ENCODE peak calls at places on chromosomes 12 and 14, in seven cellular contexts. D is kidney epithelial cell; I is CD8-positive, alpha-beta T cell; Y is left lung; K is HCT116; Z is astrocyte of the spinal cord; P is B cell. A is an unnamed sample.

GRCh38 chr12:65742481-65742971 is 81.8 kb upstream of the HMGA2 start:
- DNase-seq in D (no peak), I (no peak), Y (no peak), K (no peak), Z (peak; percentile 65), P (no peak), A (no peak)

GRCh38 chr14:48373993-48374392 is 698.6 kb upstream of the MDGA2 start:
- DNase-seq in D (no peak), I (no peak), Y (no peak), K (no peak), Z (no peak), P (no peak), A (no peak)

GRCh38 chr12:52023182-52023975 is 16.6 kb downstream of the TAMALIN start:
- DNase-seq in D (no peak), I (peak; percentile 81), Y (peak; percentile 99), K (peak; percentile 62), Z (peak; percentile 62), P (peak; percentile 93), A (peak; percentile 96)

GRCh38 chr12:104473374-104473983 is 16.7 kb downstream of the CHST11 start:
- DNase-seq in D (no peak), I (no peak), Y (no peak), K (no peak), Z (no peak), P (peak; percentile 71), A (no peak)

GRCh38 chr12:69243099-69244084 is 4.0 kb downstream of the CPSF6 start:
- DNase-seq in D (no peak), I (no peak), Y (no peak), K (no peak), Z (no peak), P (peak; percentile 28), A (peak; percentile 43)

GRCh38 chr14:32826404-32827082 is 112.1 kb upstream of the NPAS3 start:
- DNase-seq in D (no peak), I (no peak), Y (no peak), K (no peak), Z (peak; percentile 32), P (no peak), A (no peak)

GRCh38 chr14:90987140-90987539 is 73.3 kb downstream of the RPS6KA5 start:
- DNase-seq in D (no peak), I (no peak), Y (no peak), K (no peak), Z (no peak), P (no peak), A (no peak)

GRCh38 chr12:94922561-94922960 is 80.9 kb downstream of the NDUFA12 start:
- DNase-seq in D (no peak), I (no peak), Y (no peak), K (no peak), Z (peak; percentile 12), P (no peak), A (no peak)

GRCh38 chr12:24222968-24223367 is 273.5 kb upstream of the SOX5 start:
- DNase-seq in D (no peak), I (no peak), Y (no peak), K (no peak), Z (peak; percentile 85), P (no peak), A (no peak)

GRCh38 chr12:53816360-53817020 is 64.7 kb upstream of the CISTR start:
- DNase-seq in D (no peak), I (no peak), Y (no peak), K (no peak), Z (no peak), P (no peak), A (no peak)

GRCh38 chr12:26100966-26101744 is 23.7 kb downstream of the BHLHE41 start:
- DNase-seq in D (no peak), I (no peak), Y (no peak), K (no peak), Z (no peak), P (no peak), A (no peak)

GRCh38 chr14:69152181-69152943 is 557 bp downstream of the DCAF5 start:
- DNase-seq in D (no peak), I (peak; percentile 19), Y (peak; percentile 81), K (no peak), Z (peak; percentile 52), P (no peak), A (peak; percentile 55)

GRCh38 chr12:102753802-102754201 is 163.2 kb downstream of the PAH start:
- DNase-seq in D (no peak), I (no peak), Y (no peak), K (no peak), Z (no peak), P (no peak), A (no peak)

GRCh38 chr12:121128908-121129704 is 3.6 kb upstream of the P2RX7 start:
- DNase-seq in D (no peak), I (peak; percentile 54), Y (no peak), K (no peak), Z (peak; percentile 10), P (peak; percentile 85), A (peak; percentile 81)

GRCh38 chr14:32370720-32371119 is 41.6 kb downstream of the AKAP6 start:
- DNase-seq in D (peak; percentile 72), I (no peak), Y (no peak), K (peak; percentile 10), Z (peak; percentile 80), P (no peak), A (no peak)

GRCh38 chr14:68576496-68577244 is 216.2 kb downstream of the ZFP36L1 start:
- DNase-seq in D (peak; percentile 53), I (no peak), Y (no peak), K (peak; percentile 84), Z (peak; percentile 41), P (no peak), A (no peak)

GRCh38 chr14:31449971-31450610 is 7.2 kb downstream of the DTD2 start:
- DNase-seq in D (no peak), I (no peak), Y (no peak), K (peak; percentile 7), Z (peak; percentile 59), P (peak; percentile 32), A (peak; percentile 25)

GRCh38 chr12:54421175-54421872 is 2.3 kb upstream of the ITGA5 start:
- DNase-seq in D (no peak), I (no peak), Y (no peak), K (no peak), Z (peak; percentile 37), P (no peak), A (no peak)

GRCh38 chr12:115078334-115078733 is 394.4 kb upstream of the TBX3 start:
- DNase-seq in D (no peak), I (no peak), Y (no peak), K (no peak), Z (no peak), P (no peak), A (no peak)

GRCh38 chr12:71592841-71593240 is 70.8 kb downstream of the ZFC3H1 start:
- DNase-seq in D (no peak), I (no peak), Y (no peak), K (no peak), Z (no peak), P (no peak), A (no peak)

GRCh38 chr12:51262758-51263177 is 7.4 kb downstream of the SMAGP start:
- DNase-seq in D (no peak), I (no peak), Y (no peak), K (peak; percentile 84), Z (peak; percentile 52), P (peak; percentile 54), A (no peak)

GRCh38 chr12:54428050-54429013 is 9.3 kb upstream of the ITGA5 start:
- DNase-seq in D (no peak), I (no peak), Y (no peak), K (no peak), Z (peak; percentile 74), P (no peak), A (no peak)

GRCh38 chr12:3004655-3005565 is 45.7 kb downstream of the TEAD4 start:
- DNase-seq in D (no peak), I (no peak), Y (no peak), K (no peak), Z (no peak), P (no peak), A (no peak)

GRCh38 chr14:88210426-88210825 is 112.6 kb downstream of the KCNK10 start:
- DNase-seq in D (no peak), I (no peak), Y (no peak), K (no peak), Z (no peak), P (no peak), A (no peak)

GRCh38 chr12:34363050-34363673 is 340.9 kb downstream of the ALG10 start:
- DNase-seq in D (no peak), I (no peak), Y (no peak), K (no peak), Z (no peak), P (no peak), A (no peak)

GRCh38 chr14:62162998-62163589 is 400.9 kb downstream of the SNAPC1 start:
- DNase-seq in D (peak; percentile 7), I (no peak), Y (no peak), K (peak; percentile 23), Z (peak; percentile 53), P (peak; percentile 33), A (peak; percentile 50)

GRCh38 chr14:62168564-62169155 is 406.4 kb downstream of the SNAPC1 start:
- DNase-seq in D (no peak), I (no peak), Y (no peak), K (no peak), Z (no peak), P (no peak), A (no peak)
- TF ChIP-seq CTCF in D (no peak), I (no peak), Y (no peak), K (peak; percentile 17), Z (no peak), P (no peak), A (no peak)

GRCh38 chr14:57182760-57183503 is 85.8 kb downstream of the EXOC5 start:
- DNase-seq in D (no peak), I (no peak), Y (no peak), K (peak; percentile 16), Z (no peak), P (no peak), A (peak; percentile 6)
- TF ChIP-seq CTCF in D (peak; percentile 35), I (no peak), Y (no peak), K (peak; percentile 75), Z (peak; percentile 35), P (no peak), A (peak; percentile 37)

GRCh38 chr12:9032202-9032964 is 43.0 kb downstream of the KLRG1 start:
- DNase-seq in D (no peak), I (no peak), Y (no peak), K (no peak), Z (no peak), P (no peak), A (no peak)
- TF ChIP-seq CTCF in D (no peak), I (no peak), Y (no peak), K (no peak), Z (no peak), P (no peak), A (no peak)

DNA sequence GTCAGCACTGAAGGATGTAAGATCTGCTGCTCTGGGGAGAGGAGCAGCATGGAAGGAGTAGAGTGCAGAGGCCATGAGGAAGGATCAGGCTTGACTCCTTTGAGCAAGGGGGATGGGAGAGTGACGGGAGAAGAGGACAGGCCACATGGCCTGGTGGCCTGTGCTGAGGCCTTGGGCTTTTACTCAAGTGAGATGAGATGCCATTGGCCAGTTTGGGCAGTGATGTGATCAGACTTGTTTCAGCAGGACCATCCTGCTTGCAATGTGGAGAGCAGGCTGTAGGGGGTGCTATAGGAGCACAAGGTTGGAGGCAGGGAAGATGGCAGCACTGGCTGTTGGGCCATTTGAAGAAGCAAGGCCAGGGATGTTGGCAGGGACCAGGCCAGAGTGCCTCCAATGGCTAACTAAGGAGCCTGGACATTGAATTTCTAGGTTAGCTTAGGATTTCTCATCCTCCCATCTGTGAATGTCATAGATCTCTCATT is 23.6 kb downstream of the FGF23 start:
- DNase-seq in D (no peak), I (no peak), Y (peak; percentile 11), K (peak; percentile 41), Z (peak; percentile 15), P (peak; percentile 33), A (peak; percentile 36)
- TF ChIP-seq CTCF in D (peak; percentile 42), I (peak; percentile 30), Y (no peak), K (peak; percentile 73), Z (peak; percentile 63), P (peak; percentile 34), A (peak; percentile 34)